ENCODE peak calls at places on chromosomes 11 and 22, in seven cellular contexts. L is fibroblast of lung; I is mammary epithelial cell; Y is HCT116; M is foreskin fibroblast; T is CD8-positive, alpha-beta T cell; B is kidney epithelial cell. R is an unnamed sample.

GRCh38 chr11:36306888-36307287 is 10.8 kb downstream of the PRR5L start:
- DNase-seq in T (no peak), L (peak; percentile 62), I (no peak), M (peak; percentile 64), B (no peak), Y (peak; percentile 27), R (no peak)

GRCh38 chr11:122165972-122166371 is 50.0 kb upstream of the BLID start:
- DNase-seq in B (no peak), Y (no peak), M (no peak), T (no peak), L (no peak), I (no peak), R (no peak)

GRCh38 chr11:116533186-116533825 is 239.5 kb downstream of the BUD13 start:
- DNase-seq in I (no peak), Y (no peak), M (no peak), B (no peak), T (no peak), L (no peak), R (no peak)

GRCh38 chr11:33630936-33631748 is 69.5 kb downstream of the C11orf91 start:
- DNase-seq in T (no peak), L (no peak), I (peak; percentile 96), Y (no peak), B (no peak), M (peak; percentile 57), R (no peak)

GRCh38 chr11:64659417-64660144 is 63.4 kb downstream of the NRXN2 start:
- DNase-seq in L (peak; percentile 54), I (peak; percentile 88), Y (peak; percentile 81), T (no peak), M (peak; percentile 94), B (peak; percentile 69), R (no peak)

GRCh38 chr22:27799334-27800249 is 2.0 kb downstream of the MN1 start:
- DNase-seq in I (no peak), T (no peak), M (peak; percentile 56), B (no peak), L (no peak), Y (no peak), R (peak; percentile 55)

GRCh38 chr11:72328366-72329224 is 84.6 kb upstream of the PHOX2A start:
- DNase-seq in T (no peak), L (peak; percentile 46), Y (no peak), I (no peak), M (peak; percentile 45), B (no peak), R (peak; percentile 75)

GRCh38 chr11:112343368-112344039 is 82.8 kb upstream of the PLET1 start:
- DNase-seq in I (no peak), L (peak; percentile 78), M (peak; percentile 56), T (no peak), Y (no peak), B (no peak), R (no peak)

GRCh38 chr11:74559110-74559933 is 33.1 kb upstream of the POLD3 start:
- DNase-seq in M (no peak), B (no peak), I (no peak), Y (no peak), T (no peak), L (no peak), R (peak; percentile 5)

GRCh38 chr11:112968988-112969714 is 7.9 kb downstream of the NCAM1 start:
- DNase-seq in T (no peak), I (no peak), Y (no peak), B (no peak), L (peak; percentile 62), M (peak; percentile 4), R (no peak)

GRCh38 chr11:35752115-35752514 is 89.5 kb downstream of the TRIM44 start:
- DNase-seq in M (no peak), Y (no peak), T (no peak), L (no peak), I (no peak), B (no peak), R (no peak)

GRCh38 chr11:57597971-57598830 is 716 bp downstream of the SERPING1 start:
- DNase-seq in Y (no peak), I (no peak), L (peak; percentile 78), M (peak; percentile 84), T (no peak), B (no peak), R (peak; percentile 60)

GRCh38 chr11:127640822-127641485 is 640.4 kb upstream of the KIRREL3 start:
- DNase-seq in L (no peak), M (peak; percentile 23), B (peak; percentile 48), T (no peak), I (peak; percentile 43), Y (no peak), R (no peak)

GRCh38 chr11:106917973-106918372 is 100.3 kb downstream of the GUCY1A2 start:
- DNase-seq in I (no peak), M (peak; percentile 2), B (no peak), Y (peak; percentile 18), T (no peak), L (peak; percentile 2), R (peak; percentile 4)

GRCh38 chr11:129608711-129609110 is 206.9 kb upstream of the TMEM45B start:
- DNase-seq in L (no peak), B (no peak), M (no peak), Y (no peak), I (peak; percentile 87), T (no peak), R (no peak)

GRCh38 chr11:95459268-95460040 is 228.5 kb upstream of the SESN3 start:
- DNase-seq in L (peak; percentile 38), T (no peak), I (peak; percentile 53), M (peak; percentile 47), Y (no peak), B (no peak), R (no peak)

GRCh38 chr11:27329867-27330632 is 33.0 kb downstream of the CCDC34 start:
- DNase-seq in M (no peak), Y (no peak), B (no peak), I (peak; percentile 54), L (no peak), T (no peak), R (no peak)

GRCh38 chr11:134437821-134438220 is 25.8 kb upstream of the B3GAT1 start:
- DNase-seq in T (no peak), B (no peak), L (no peak), M (no peak), I (no peak), Y (no peak), R (no peak)

GRCh38 chr11:122733301-122733686 is 77.8 kb downstream of the UBASH3B start:
- DNase-seq in B (no peak), Y (no peak), L (peak; percentile 90), T (no peak), M (no peak), I (no peak), R (peak; percentile 80)

GRCh38 chr11:83572521-83572920 is 286.4 kb upstream of the CCDC90B start:
- DNase-seq in B (no peak), M (no peak), L (no peak), T (no peak), Y (no peak), I (no peak), R (no peak)

GRCh38 chr11:83573097-83573496 is 286.9 kb upstream of the CCDC90B start:
- DNase-seq in M (peak; percentile 75), I (peak; percentile 30), Y (no peak), L (peak; percentile 78), B (no peak), T (no peak), R (no peak)

GRCh38 chr11:83568474-83568873 is 282.3 kb upstream of the CCDC90B start:
- DNase-seq in I (no peak), L (no peak), Y (no peak), M (no peak), B (no peak), T (no peak), R (no peak)

GRCh38 chr11:83569134-83569805 is 283.1 kb upstream of the CCDC90B start:
- DNase-seq in L (no peak), B (no peak), I (no peak), M (no peak), T (no peak), Y (no peak), R (no peak)

GRCh38 chr11:83571301-83571700 is 285.1 kb upstream of the CCDC90B start:
- DNase-seq in Y (no peak), L (peak; percentile 83), B (no peak), I (no peak), M (peak; percentile 46), T (no peak), R (no peak)
- H3K4me3 ChIP-seq in Y (no peak overlapping the region), L (no peak overlapping the region), B (no peak overlapping the region), I (no peak overlapping the region), M (no peak overlapping the region), T (no peak overlapping the region), R (no peak overlapping the region)

GRCh38 chr11:1415631-1416030 is 25.9 kb downstream of the BRSK2 start:
- DNase-seq in I (no peak), B (no peak), T (no peak), L (no peak), M (no peak), Y (no peak), R (no peak)
- H3K4me3 ChIP-seq in I (no peak overlapping the region), B (no peak overlapping the region), T (no peak overlapping the region), L (no peak overlapping the region), M (no peak overlapping the region), Y (no peak overlapping the region), R (no peak overlapping the region)

DNA sequence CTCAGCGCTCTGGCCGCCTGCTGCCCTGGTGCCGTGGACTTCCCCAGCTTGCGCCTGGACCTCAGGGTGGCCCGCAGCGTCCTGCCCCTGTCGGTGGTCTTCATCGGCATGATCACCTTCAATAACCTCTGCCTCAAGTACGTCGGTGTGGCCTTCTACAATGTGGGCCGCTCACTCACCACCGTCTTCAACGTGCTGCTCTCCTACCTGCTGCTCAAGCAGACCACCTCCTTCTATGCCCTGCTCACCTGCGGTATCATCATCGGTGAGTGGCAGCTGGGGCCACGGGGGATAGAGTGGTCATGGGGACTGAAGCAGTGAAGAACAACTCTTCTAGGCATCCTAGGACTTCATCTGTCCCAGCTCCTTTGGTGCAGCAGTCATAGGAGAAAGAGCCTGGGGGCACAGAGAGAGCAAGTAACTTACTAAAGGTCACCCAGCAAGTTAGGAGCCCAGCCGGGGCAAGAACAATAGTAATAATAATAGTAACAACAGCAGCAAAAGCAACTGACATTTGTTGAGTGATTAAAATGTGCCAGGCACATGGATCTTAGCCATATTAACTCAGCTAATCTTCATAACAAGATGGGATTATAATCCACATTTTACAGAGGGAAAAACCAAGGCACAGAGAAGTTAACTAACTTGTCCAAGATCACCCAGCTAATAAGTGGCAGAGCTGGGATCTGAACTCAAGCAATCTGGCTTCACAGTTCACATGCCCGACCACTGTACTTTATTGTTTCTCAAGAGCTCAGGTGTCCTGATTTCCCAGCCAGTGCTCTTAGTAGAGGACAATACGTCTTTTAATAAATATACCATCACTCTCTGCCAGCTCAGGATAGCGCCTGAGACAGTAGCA is 1.4 kb downstream of the SLC35C1 start:
- DNase-seq in Y (no peak), M (no peak), L (no peak), B (no peak), T (no peak), I (no peak), R (no peak)
- H3K4me3 ChIP-seq in Y (peak overlapping the region; percentile 85), M (peak overlapping the region; percentile 86), L (peak overlapping the region; percentile 88), B (peak overlapping the region; percentile 70), T (peak overlapping the region; percentile 97), I (peak overlapping the region; percentile 74), R (peak overlapping the region; percentile 89)

GRCh38 chr11:12196335-12196734 is 85.9 kb downstream of the MICAL2 start:
- DNase-seq in I (no peak), B (no peak), Y (no peak), T (no peak), L (no peak), M (no peak), R (no peak)
- H3K4me3 ChIP-seq in I (no peak overlapping the region), B (no peak overlapping the region), Y (no peak overlapping the region), T (peak overlapping the region; percentile 43), L (no peak overlapping the region), M (no peak overlapping the region), R (no peak overlapping the region)

GRCh38 chr11:394858-395655 is 1.0 kb downstream of the PKP3 start:
- DNase-seq in T (no peak), I (no peak), L (no peak), M (no peak), Y (no peak), B (no peak), R (no peak)
- H3K4me3 ChIP-seq in T (no peak overlapping the region), I (peak overlapping the region; percentile 51), L (no peak overlapping the region), M (no peak overlapping the region), Y (peak overlapping the region; percentile 80), B (peak overlapping the region; percentile 0), R (peak overlapping the region; percentile 14)

R was measured in thyroid gland.